ENCODE peak calls at places on chromosomes 3 and 15, in five cellular contexts. D is GM23338, O is SK-N-SH, G is sigmoid colon, R is GM12878. M is an unnamed sample.

GRCh38 chr3:29064085-29064484 is 216.8 kb upstream of the RBMS3 start:
- DNase-seq in D (no peak), O (no peak), G (no peak), R (no peak), M (no peak)

GRCh38 chr15:95394186-95395067 is 936.1 kb upstream of the NR2F2 start:
- DNase-seq in D (no peak), O (no peak), G (no peak), R (no peak), M (no peak)

GRCh38 chr15:85646538-85647091 is 148.1 kb downstream of the KLHL25 start:
- DNase-seq in D (no peak), O (peak; percentile 38), G (no peak), R (no peak), M (no peak)

GRCh38 chr15:97350813-97351212 is 609.7 kb upstream of the ARRDC4 start:
- DNase-seq in D (peak; percentile 10), O (no peak), G (no peak), R (no peak), M (no peak)

GRCh38 chr3:58946875-58947274 is 103.0 kb downstream of the CFAP20DC start:
- DNase-seq in D (no peak), O (no peak), G (no peak), R (no peak), M (no peak)

GRCh38 chr3:51075221-51075775 is 309.8 kb upstream of the MANF start:
- DNase-seq in D (no peak), O (no peak), G (no peak), R (no peak), M (no peak)

GRCh38 chr3:185718736-185719456 is 105.9 kb downstream of the IGF2BP2 start:
- DNase-seq in D (peak; percentile 47), O (no peak), G (no peak), R (no peak), M (no peak)

GRCh38 chr3:185825639-185826481 is 1.0 kb upstream of the IGF2BP2 start:
- DNase-seq in D (peak; percentile 85), O (peak; percentile 65), G (peak; percentile 64), R (no peak), M (no peak)

GRCh38 chr3:190116551-190117067 is 4.1 kb downstream of the P3H2 start:
- DNase-seq in D (no peak), O (no peak), G (no peak), R (no peak), M (no peak)

GRCh38 chr3:101453966-101454365 is 59.0 kb downstream of the SENP7 start:
- DNase-seq in D (no peak), O (no peak), G (no peak), R (no peak), M (no peak)

GRCh38 chr3:5021571-5022092 is 42.4 kb downstream of the BHLHE40 start:
- DNase-seq in D (no peak), O (no peak), G (no peak), R (no peak), M (no peak)

GRCh38 chr3:149258714-149259113 is 37.1 kb upstream of the CP start:
- DNase-seq in D (no peak), O (no peak), G (no peak), R (no peak), M (no peak)

GRCh38 chr3:37736632-37737031 is 125.0 kb upstream of the CTDSPL start:
- DNase-seq in D (no peak), O (no peak), G (no peak), R (no peak), M (no peak)

GRCh38 chr3:134092231-134092701 is 62.5 kb upstream of the SLCO2A1 start:
- DNase-seq in D (no peak), O (no peak), G (no peak), R (no peak), M (no peak)

GRCh38 chr3:167304077-167304476 is 76.0 kb downstream of the ZBBX start:
- DNase-seq in D (peak; percentile 18), O (no peak), G (no peak), R (no peak), M (no peak)

GRCh38 chr3:126465928-126466564 is 9.6 kb downstream of the ZXDC start:
- DNase-seq in D (no peak), O (no peak), G (peak; percentile 66), R (no peak), M (no peak)

GRCh38 chr3:120678331-120678845 is 3.7 kb downstream of the HGD start:
- DNase-seq in D (peak; percentile 51), O (no peak), G (no peak), R (peak; percentile 35), M (peak; percentile 26)

GRCh38 chr15:55555089-55555488 is 33.1 kb downstream of the PYGO1 start:
- DNase-seq in D (no peak), O (no peak), G (no peak), R (no peak), M (no peak)

GRCh38 chr3:15633159-15633558 is 31.6 kb downstream of the BTD start:
- DNase-seq in D (peak; percentile 37), O (no peak), G (no peak), R (no peak), M (no peak)

GRCh38 chr3:195005251-195005620 is 265.7 kb downstream of the XXYLT1 start:
- DNase-seq in D (peak; percentile 47), O (no peak), G (no peak), R (no peak), M (no peak)

GRCh38 chr3:71064976-71065763 is 518.4 kb downstream of the FOXP1 start:
- DNase-seq in D (peak; percentile 78), O (no peak), G (peak; percentile 77), R (no peak), M (peak; percentile 52)

GRCh38 chr3:43180027-43180426 is 74.1 kb upstream of the POMGNT2 start:
- DNase-seq in D (no peak), O (no peak), G (no peak), R (peak; percentile 26), M (no peak)

GRCh38 chr3:99551520-99551919 is 86.9 kb upstream of the COL8A1 start:
- DNase-seq in D (no peak), O (no peak), G (no peak), R (no peak), M (no peak)

GRCh38 chr3:101780661-101781060 is 1.6 kb downstream of the NXPE3 start:
- DNase-seq in D (peak; percentile 37), O (peak; percentile 15), G (no peak), R (no peak), M (no peak)

GRCh38 chr3:99774467-99774866 is 43.2 kb upstream of the CMSS1 start:
- DNase-seq in D (no peak), O (no peak), G (no peak), R (peak; percentile 28), M (no peak)

GRCh38 chr3:120198305-120198878 is 86.6 kb downstream of the GPR156 start:
- DNase-seq in D (no peak), O (no peak), G (no peak), R (no peak), M (no peak)

GRCh38 chr3:48410205-48411040 is 19.5 kb downstream of the PLXNB1 start:
- DNase-seq in D (no peak), O (peak; percentile 21), G (peak; percentile 61), R (no peak), M (peak; percentile 15)

GRCh38 chr15:63979227-63979793 is 67.0 kb downstream of the DAPK2 start:
- DNase-seq in D (no peak), O (no peak), G (no peak), R (no peak), M (no peak)
- H3K4me1 ChIP-seq in D (peaks cover 10% of the 10 kb centered on the region), O (no peaks in the 10 kb centered on the region), G (no peaks in the 10 kb centered on the region), R (peaks cover 14% of the 10 kb centered on the region), M (no peaks in the 10 kb centered on the region)

GRCh38 chr3:128073807-128074206 is 21.6 kb downstream of the SEC61A1 start:
- DNase-seq in D (no peak), O (no peak), G (no peak), R (no peak), M (no peak)

GRCh38 chr3:128073185-128073725 is 21.0 kb downstream of the SEC61A1 start:
- DNase-seq in D (no peak), O (no peak), G (no peak), R (no peak), M (no peak)

GRCh38 chr3:128070898-128071591 is 18.8 kb downstream of the SEC61A1 start:
- DNase-seq in D (no peak), O (no peak), G (no peak), R (no peak), M (no peak)

GRCh38 chr3:128071771-128072453 is 19.7 kb downstream of the SEC61A1 start:
- DNase-seq in D (no peak), O (no peak), G (peak; percentile 55), R (no peak), M (no peak)

DNA sequence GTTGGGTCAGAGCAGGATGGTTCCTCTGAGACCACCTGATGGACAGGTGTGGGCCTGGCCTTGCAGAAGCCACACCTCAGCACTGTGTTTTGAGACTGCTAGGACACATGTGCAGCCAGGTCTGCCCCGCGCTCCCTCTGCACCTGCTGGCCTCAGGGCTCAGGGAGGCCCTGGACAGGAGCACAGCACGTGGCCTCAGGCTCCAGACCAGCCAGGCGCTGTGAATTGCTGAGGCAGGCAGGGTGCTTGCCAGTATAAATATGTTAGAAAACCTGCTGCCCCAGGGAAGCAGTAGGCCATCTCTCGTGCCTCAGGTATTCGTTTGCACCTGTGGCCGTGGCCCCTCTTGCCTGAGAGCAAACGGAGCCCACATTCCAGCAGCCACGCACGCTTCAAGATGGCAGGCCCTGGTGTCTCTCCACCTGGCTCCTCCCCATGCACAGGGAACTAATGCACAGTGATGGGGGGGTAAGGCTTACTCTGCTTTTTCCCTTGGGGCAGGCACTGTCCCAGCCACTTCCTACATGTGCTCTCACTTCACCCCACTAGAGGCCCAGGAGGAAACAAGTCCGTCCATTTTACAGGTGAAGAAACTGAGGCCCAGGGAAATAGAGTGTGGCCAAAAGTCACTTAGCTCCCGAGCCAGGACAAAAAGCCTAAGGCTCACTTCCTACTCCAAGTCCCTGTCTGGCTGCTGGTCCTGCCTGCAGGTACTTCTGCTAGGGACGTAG is 20.4 kb downstream of the SEC61A1 start:
- DNase-seq in D (no peak), O (no peak), G (no peak), R (no peak), M (no peak)
- TF ChIP-seq POLR2AphosphoS5 in D (no peak), O (no peak), G (no peak), R (no peak), M (no peak)

GRCh38 chr3:94187697-94188096 is 124.8 kb downstream of the NSUN3 start:
- DNase-seq in D (no peak), O (no peak), G (no peak), R (no peak), M (no peak)

GRCh38 chr3:94184781-94185180 is 121.9 kb downstream of the NSUN3 start:
- DNase-seq in D (no peak), O (no peak), G (no peak), R (no peak), M (no peak)

GRCh38 chr3:94183551-94183950 is 120.7 kb downstream of the NSUN3 start:
- DNase-seq in D (no peak), O (no peak), G (no peak), R (no peak), M (no peak)

GRCh38 chr3:94185753-94186152 is 122.9 kb downstream of the NSUN3 start:
- DNase-seq in D (no peak), O (no peak), G (no peak), R (no peak), M (no peak)
- H3K27ac ChIP-seq in D (no peak overlapping the region), O (no peak overlapping the region), G (no peak overlapping the region), R (no peak overlapping the region), M (no peak overlapping the region)

GRCh38 chr3:110491413-110491812 is 580.2 kb upstream of the NECTIN3 start:
- DNase-seq in D (peak; percentile 56), O (no peak), G (no peak), R (no peak), M (no peak)

GRCh38 chr3:110494728-110495127 is 576.9 kb upstream of the NECTIN3 start:
- DNase-seq in D (no peak), O (no peak), G (no peak), R (no peak), M (no peak)

GRCh38 chr3:110493752-110494151 is 577.9 kb upstream of the NECTIN3 start:
- DNase-seq in D (no peak), O (no peak), G (no peak), R (no peak), M (no peak)

GRCh38 chr3:110495201-110495927 is 576.3 kb upstream of the NECTIN3 start:
- DNase-seq in D (no peak), O (no peak), G (no peak), R (no peak), M (no peak)
- H3K4me1 ChIP-seq in D (peaks cover 8% of the 10 kb centered on the region), O (no peaks in the 10 kb centered on the region), G (no peaks in the 10 kb centered on the region), R (no peaks in the 10 kb centered on the region), M (no peaks in the 10 kb centered on the region)